ENCODE peak calls at places on chromosomes 6 and 20, in four cellular contexts. F, Z, A and V are unnamed samples.
A peak's percentile ranks its signal among the peaks of the same experiment; 100 is the strongest.

GRCh38 chr6:105270511-105270910 is 90.7 kb upstream of the POPDC3 start:
- DNase-seq in F (no peak), A (no peak), Z (no peak), V (peak; percentile 26)

GRCh38 chr6:116253505-116254296 is at the start of gene TSPYL4:
- DNase-seq in Z (peak; percentile 99), F (peak; percentile 98), A (peak; percentile 96), V (peak; percentile 95)

GRCh38 chr6:150004783-150005717 is 20.3 kb downstream of the RAET1L start:
- DNase-seq in Z (peak; percentile 94), A (peak; percentile 84), F (peak; percentile 84), V (peak; percentile 88)

GRCh38 chr6:37565267-37566208 is 65.8 kb upstream of the CCDC167 start:
- DNase-seq in F (peak; percentile 31), A (no peak), Z (peak; percentile 95), V (no peak)

GRCh38 chr6:38684904-38685303 is 18.0 kb downstream of the GLO1 start:
- DNase-seq in Z (no peak), A (no peak), F (no peak), V (no peak)

GRCh38 chr6:26295691-26296555 is 69.1 kb upstream of the BTN3A2 start:
- DNase-seq in A (peak; percentile 85), Z (no peak), F (peak; percentile 77), V (peak; percentile 91)

GRCh38 chr20:53260591-53260990 is 288.4 kb downstream of the TSHZ2 start:
- DNase-seq in A (no peak), Z (no peak), F (no peak), V (no peak)

GRCh38 chr6:36845233-36845632 is 6.0 kb upstream of the CPNE5 start:
- DNase-seq in Z (no peak), F (no peak), A (no peak), V (no peak)

GRCh38 chr20:3312940-3313656 is 74.1 kb upstream of the SLC4A11 start:
- DNase-seq in Z (peak; percentile 38), F (peak; percentile 60), A (peak; percentile 79), V (peak; percentile 78)

GRCh38 chr6:118784641-118785164 is 109.2 kb upstream of the ASF1A start:
- DNase-seq in A (no peak), F (no peak), Z (no peak), V (peak; percentile 53)

GRCh38 chr6:75217203-75217602 is 11.3 kb upstream of the COL12A1 start:
- DNase-seq in A (no peak), Z (peak; percentile 45), F (peak; percentile 63), V (peak; percentile 62)

GRCh38 chr6:100664274-100665040 is 199.7 kb upstream of the SIM1 start:
- DNase-seq in A (no peak), F (peak; percentile 33), Z (peak; percentile 17), V (peak; percentile 17)

GRCh38 chr6:143027058-143027457 is 33.6 kb upstream of the AIG1 start:
- DNase-seq in A (peak; percentile 35), F (peak; percentile 22), Z (peak; percentile 69), V (no peak)

GRCh38 chr6:133415262-133415661 is 174.1 kb downstream of the EYA4 start:
- DNase-seq in Z (no peak), F (no peak), A (no peak), V (no peak)

GRCh38 chr6:166304106-166304505 is 4.1 kb downstream of the PRR18 start:
- DNase-seq in Z (no peak), A (no peak), F (no peak), V (no peak)

GRCh38 chr6:125759184-125759902 is 9.9 kb downstream of the HEY2 start:
- DNase-seq in A (peak; percentile 85), F (no peak), Z (peak; percentile 72), V (no peak)

GRCh38 chr6:155328539-155329459 is 14.5 kb upstream of the TFB1M start:
- DNase-seq in A (no peak), F (peak; percentile 8), Z (peak; percentile 62), V (no peak)

GRCh38 chr20:44501448-44501847 is 20.4 kb downstream of the SERINC3 start:
- DNase-seq in F (peak; percentile 91), Z (no peak), A (peak; percentile 75), V (no peak)

GRCh38 chr20:1001981-1002681 is at the start of gene RSPO4:
- DNase-seq in Z (peak; percentile 32), F (no peak), A (no peak), V (no peak)

GRCh38 chr6:106339334-106340029 is 13.9 kb upstream of the ATG5 start:
- DNase-seq in F (peak; percentile 70), A (peak; percentile 45), Z (peak; percentile 82), V (peak; percentile 86)

GRCh38 chr6:43258180-43258579 is 14.9 kb downstream of the TTBK1 start:
- DNase-seq in F (no peak), A (no peak), Z (no peak), V (no peak)

DNA sequence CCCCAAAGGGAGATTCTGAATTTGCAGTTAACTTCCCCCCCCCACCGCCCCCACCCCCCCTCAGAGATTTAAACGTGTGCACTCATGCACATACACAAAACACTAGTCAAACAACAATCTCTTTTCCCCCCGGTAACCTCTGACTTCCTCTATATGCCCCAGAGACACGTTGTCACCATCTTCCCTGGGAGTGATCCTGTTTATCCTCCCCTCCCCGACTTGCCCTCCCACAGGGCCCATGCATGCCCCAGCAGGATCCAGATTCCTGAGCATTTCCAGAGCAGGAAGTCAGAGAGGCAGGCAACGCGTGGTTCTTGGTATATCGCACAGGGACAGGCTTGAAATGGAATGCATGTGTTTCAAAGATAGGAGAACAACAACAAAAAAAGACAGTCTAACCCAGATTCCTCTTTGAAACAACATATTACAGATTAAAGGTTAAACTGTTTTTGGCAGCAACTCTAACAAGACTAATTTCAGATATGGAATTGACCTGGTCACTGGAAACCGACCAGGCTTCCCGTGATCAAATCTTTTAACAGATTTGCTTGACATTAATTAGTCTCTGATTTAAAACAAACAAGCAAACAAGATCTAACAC is 1.3 kb downstream of the BLCAP start:
- DNase-seq in Z (peak; percentile 97), A (peak; percentile 39), F (peak; percentile 51), V (peak; percentile 90)
- H3K79me2 ChIP-seq in Z (peaks cover 53% of the 10 kb centered on the region), A (peaks cover 41% of the 10 kb centered on the region), F (peaks cover 53% of the 10 kb centered on the region), V (peaks cover 72% of the 10 kb centered on the region)

DNA sequence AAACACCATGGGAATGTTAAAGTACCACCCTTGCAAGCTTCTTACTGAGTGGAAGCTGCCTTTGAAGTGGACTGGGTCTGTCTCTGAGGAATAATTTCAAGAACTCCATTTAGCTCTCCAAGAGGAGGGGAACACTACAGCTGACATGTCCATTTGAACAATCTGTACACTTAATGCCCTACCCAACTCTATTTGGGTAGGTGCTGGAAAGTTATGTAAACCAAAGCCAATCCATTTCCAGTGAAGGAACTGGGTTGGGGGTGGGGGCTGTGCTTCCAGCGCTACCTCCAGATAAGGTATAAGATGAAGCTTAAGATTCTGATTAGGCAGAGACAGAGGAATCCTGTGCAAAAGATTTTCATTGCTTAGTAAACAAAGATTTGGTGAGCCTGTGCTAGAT is 122.0 kb downstream of the TCP11 start:
- DNase-seq in F (no peak), A (no peak), Z (no peak), V (no peak)
- H3K4me2 ChIP-seq in F (no peak overlapping the region), A (no peak overlapping the region), Z (no peak overlapping the region), V (no peak overlapping the region)

GRCh38 chr6:11094411-11094851 is 797 bp downstream of the SMIM13 start:
- DNase-seq in Z (peak; percentile 82), A (peak; percentile 50), F (peak; percentile 49), V (peak; percentile 64)
- H3K4me3 ChIP-seq in Z (peak overlapping the region; percentile 91), A (peak overlapping the region; percentile 100), F (peak overlapping the region; percentile 89), V (peak overlapping the region; percentile 100)

GRCh38 chr6:123763904-123764303 is 39.8 kb upstream of the NKAIN2 start:
- DNase-seq in F (no peak), A (no peak), Z (no peak), V (no peak)
- H3K79me2 ChIP-seq in F (no peaks in the 10 kb centered on the region), A (no peaks in the 10 kb centered on the region), Z (no peaks in the 10 kb centered on the region), V (no peaks in the 10 kb centered on the region)

GRCh38 chr20:32628960-32629530 is 43.9 kb upstream of the NOL4L start:
- DNase-seq in F (no peak), A (no peak), Z (no peak), V (peak; percentile 18)
- H3K4me2 ChIP-seq in F (no peak overlapping the region), A (no peak overlapping the region), Z (no peak overlapping the region), V (no peak overlapping the region)

GRCh38 chr6:136784271-136784664 is 8.0 kb downstream of the MAP3K5 start:
- DNase-seq in Z (no peak), A (no peak), F (no peak), V (no peak)
- H3K4me3 ChIP-seq in Z (no peak overlapping the region), A (no peak overlapping the region), F (no peak overlapping the region), V (no peak overlapping the region)

GRCh38 chr20:50746138-50746940 is 15.0 kb downstream of the PARD6B start:
- DNase-seq in Z (no peak), A (no peak), F (peak; percentile 51), V (peak; percentile 48)
- H3K79me2 ChIP-seq in Z (peaks cover 4% of the 10 kb centered on the region), A (peaks cover 4% of the 10 kb centered on the region), F (no peaks in the 10 kb centered on the region), V (peaks cover 58% of the 10 kb centered on the region)

GRCh38 chr6:156916108-156916801 is 139.1 kb downstream of the ARID1B start:
- DNase-seq in Z (no peak), F (no peak), A (no peak), V (no peak)
- H3K4me2 ChIP-seq in Z (no peak overlapping the region), F (peak overlapping the region; percentile 29), A (no peak overlapping the region), V (no peak overlapping the region)

DNA sequence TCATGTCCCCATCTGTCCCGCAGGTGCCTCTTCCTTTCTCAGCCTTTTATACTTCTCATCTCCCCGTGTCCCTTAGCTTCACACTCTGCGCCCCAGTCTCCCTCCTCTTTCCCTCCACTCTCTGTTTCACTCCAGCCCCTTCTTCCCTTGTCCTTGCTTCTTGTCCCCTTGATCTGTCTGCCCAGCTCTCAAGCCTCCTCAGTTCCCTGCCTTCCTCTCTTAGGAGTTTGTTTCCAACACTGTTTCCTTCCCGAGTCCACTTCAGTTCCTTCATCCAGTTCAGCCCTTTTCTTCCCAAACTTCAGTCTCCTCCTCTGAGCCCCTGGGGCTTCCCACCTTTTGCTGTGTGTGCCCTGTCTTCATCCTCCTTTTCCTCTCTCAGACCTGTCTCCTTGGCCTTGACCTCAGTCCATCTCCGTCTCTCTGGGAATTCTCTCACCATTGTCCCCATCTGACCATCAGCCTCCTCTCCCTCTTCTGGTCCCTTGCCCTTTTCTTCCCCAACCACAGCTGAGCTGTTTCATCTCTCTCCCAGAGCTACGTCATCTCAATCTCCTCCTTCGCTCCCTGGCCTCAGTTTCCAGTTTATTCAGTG is 2.8 kb upstream of the DDR1 start:
- DNase-seq in F (no peak), Z (peak; percentile 10), A (no peak), V (no peak)
- H3K4me3 ChIP-seq in F (no peak overlapping the region), Z (no peak overlapping the region), A (no peak overlapping the region), V (no peak overlapping the region)